ENCODE peak calls at places on chromosomes 4 and X, in four cellular contexts. One of them, this sample, is unnamed.

GRCh38 chr4:81854406-81854805 is 382.7 kb upstream of the RASGEF1B start:
- DNase-seq in mesendoderm: no peak
- DNase-seq in H9: no peak
- DNase-seq in H1: no peak
- DNase-seq in this sample: no peak

GRCh38 chrX:46180258-46180687 is 364.9 kb downstream of the ZNF674 start:
- DNase-seq in H9: no peak
- DNase-seq in H1: no peak
- DNase-seq in mesendoderm: peak
- DNase-seq in this sample: peak

GRCh38 chr4:78543424-78544238 is 7.9 kb upstream of the ANXA3 start:
- DNase-seq in H9: no peak
- DNase-seq in H1: no peak
- DNase-seq in mesendoderm: no peak
- DNase-seq in this sample: no peak

GRCh38 chrX:129748265-129748664 is 9.5 kb downstream of the XPNPEP2 start:
- DNase-seq in mesendoderm: no peak
- DNase-seq in H9: no peak
- DNase-seq in H1: no peak
- DNase-seq in this sample: peak

GRCh38 chrX:7771788-7772438 is 71.1 kb upstream of the VCX start:
- DNase-seq in H1: no peak
- DNase-seq in H9: no peak
- DNase-seq in mesendoderm: no peak
- DNase-seq in this sample: no peak

GRCh38 chrX:150409486-150409885 is 46.4 kb downstream of the MAMLD1 start:
- DNase-seq in H1: no peak
- DNase-seq in H9: no peak
- DNase-seq in mesendoderm: no peak
- DNase-seq in this sample: no peak

GRCh38 chr4:184420881-184421416 is 53.4 kb downstream of the IRF2 start:
- DNase-seq in H9: no peak
- DNase-seq in mesendoderm: peak
- DNase-seq in H1: no peak
- DNase-seq in this sample: no peak

GRCh38 chrX:104130808-104131207 is 18.5 kb downstream of the ZCCHC18 start:
- DNase-seq in H9: no peak
- DNase-seq in H1: no peak
- DNase-seq in mesendoderm: no peak
- DNase-seq in this sample: no peak

GRCh38 chr4:40840255-40840984 is 90.7 kb downstream of the NSUN7 start:
- DNase-seq in H1: no peak
- DNase-seq in H9: no peak
- DNase-seq in mesendoderm: no peak
- DNase-seq in this sample: no peak

GRCh38 chrX:100341111-100341510 is 69.0 kb downstream of the PCDH19 start:
- DNase-seq in H9: no peak
- DNase-seq in H1: no peak
- DNase-seq in mesendoderm: no peak
- DNase-seq in this sample: no peak

GRCh38 chr4:24330198-24330972 is 254.0 kb downstream of the DHX15 start:
- DNase-seq in H1: no peak
- DNase-seq in H9: no peak
- DNase-seq in mesendoderm: peak
- DNase-seq in this sample: no peak

GRCh38 chrX:108001218-108001814 is 19.1 kb upstream of the TEX13B start:
- DNase-seq in H1: no peak
- DNase-seq in mesendoderm: peak
- DNase-seq in H9: no peak
- DNase-seq in this sample: peak

GRCh38 chr4:123822353-123822752 is 425.8 kb downstream of the SPRY1 start:
- DNase-seq in H1: no peak
- DNase-seq in mesendoderm: no peak
- DNase-seq in H9: no peak
- DNase-seq in this sample: no peak

GRCh38 chr4:139454111-139454600 is at the start of gene RAB33B:
- DNase-seq in mesendoderm: no peak
- DNase-seq in H9: no peak
- DNase-seq in H1: no peak
- DNase-seq in this sample: peak

GRCh38 chr4:823093-823760 is 2.7 kb downstream of the CPLX1 start:
- DNase-seq in H9: no peak
- DNase-seq in H1: no peak
- DNase-seq in mesendoderm: no peak
- DNase-seq in this sample: no peak

GRCh38 chrX:6468716-6469115 is 66.2 kb downstream of the VCX3A start:
- DNase-seq in H1: no peak
- DNase-seq in H9: no peak
- DNase-seq in mesendoderm: no peak
- DNase-seq in this sample: no peak

GRCh38 chr4:168257663-168258235 is 60.8 kb downstream of the DDX60 start:
- DNase-seq in H9: no peak
- DNase-seq in H1: no peak
- DNase-seq in mesendoderm: no peak
- DNase-seq in this sample: no peak

GRCh38 chrX:9466711-9467110 is 1.9 kb downstream of the TBL1X start:
- DNase-seq in mesendoderm: no peak
- DNase-seq in H9: no peak
- DNase-seq in H1: no peak
- DNase-seq in this sample: no peak
- H4K5ac ChIP-seq in mesendoderm: no peak
- H4K5ac ChIP-seq in H9: no peak
- H4K5ac ChIP-seq in H1: no peak
- H4K5ac ChIP-seq in this sample: peak

DNA sequence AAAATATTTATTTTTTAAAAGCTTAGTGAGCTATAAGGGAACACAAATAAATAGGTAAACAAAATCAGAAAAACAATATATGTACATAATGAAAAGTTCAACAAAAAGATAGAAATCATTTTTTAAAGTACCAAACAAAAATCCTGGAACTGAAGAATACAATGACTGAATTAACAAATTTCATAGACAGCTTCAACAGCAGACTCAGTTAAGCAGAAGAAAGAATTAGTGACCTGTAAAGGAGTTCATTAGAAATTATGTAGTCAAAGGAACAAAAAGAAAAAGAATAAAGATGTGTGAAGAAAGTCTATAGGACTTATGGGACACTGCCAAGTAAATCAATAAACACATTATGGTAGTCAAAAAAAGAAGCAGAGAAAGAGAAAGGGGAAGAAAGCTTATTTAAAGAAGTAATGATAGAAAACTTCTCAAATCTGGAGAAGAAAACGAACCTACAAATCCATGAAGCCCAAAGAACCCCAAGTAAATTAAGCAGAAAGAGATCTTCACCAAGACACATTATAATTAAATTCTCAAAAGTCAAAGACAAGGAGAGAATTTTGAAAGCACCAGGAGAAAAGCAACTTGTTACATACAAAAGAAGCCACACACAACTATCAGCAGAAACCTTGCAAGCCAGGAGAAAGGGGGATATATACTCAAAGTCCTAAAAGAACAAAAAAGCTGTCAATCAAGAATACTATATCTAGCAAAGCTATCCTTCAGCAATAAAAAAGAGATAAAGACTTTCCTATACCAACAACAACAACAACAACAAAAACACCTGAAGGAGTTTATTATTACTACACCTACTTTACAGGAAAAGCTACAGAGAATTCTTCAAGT is 338.9 kb downstream of the PTTG2 start:
- DNase-seq in mesendoderm: no peak
- DNase-seq in H1: no peak
- DNase-seq in H9: no peak
- DNase-seq in this sample: no peak
- H4K5ac ChIP-seq in mesendoderm: no peak
- H4K5ac ChIP-seq in H1: no peak
- H4K5ac ChIP-seq in H9: no peak
- H4K5ac ChIP-seq in this sample: no peak

GRCh38 chr4:19971829-19972228 is 279.9 kb upstream of the SLIT2 start:
- DNase-seq in mesendoderm: peak
- DNase-seq in H1: no peak
- DNase-seq in H9: no peak
- DNase-seq in this sample: peak
- H4K5ac ChIP-seq in mesendoderm: no peak
- H4K5ac ChIP-seq in H1: no peak
- H4K5ac ChIP-seq in H9: no peak
- H4K5ac ChIP-seq in this sample: no peak

GRCh38 chrX:40182095-40182494 is 84.3 kb upstream of the BCOR start:
- DNase-seq in H9: no peak
- DNase-seq in H1: no peak
- DNase-seq in mesendoderm: no peak
- DNase-seq in this sample: no peak
- H4K5ac ChIP-seq in H9: no peak
- H4K5ac ChIP-seq in H1: no peak
- H4K5ac ChIP-seq in mesendoderm: no peak
- H4K5ac ChIP-seq in this sample: no peak

GRCh38 chr4:83034630-83035494 is at the start of gene COPS4:
- DNase-seq in H1: peak
- DNase-seq in H9: peak
- DNase-seq in mesendoderm: peak
- DNase-seq in this sample: peak

GRCh38 chr4:83040269-83040668 is 5.3 kb downstream of the COPS4 start:
- DNase-seq in mesendoderm: peak
- DNase-seq in H1: no peak
- DNase-seq in H9: no peak
- DNase-seq in this sample: no peak

DNA sequence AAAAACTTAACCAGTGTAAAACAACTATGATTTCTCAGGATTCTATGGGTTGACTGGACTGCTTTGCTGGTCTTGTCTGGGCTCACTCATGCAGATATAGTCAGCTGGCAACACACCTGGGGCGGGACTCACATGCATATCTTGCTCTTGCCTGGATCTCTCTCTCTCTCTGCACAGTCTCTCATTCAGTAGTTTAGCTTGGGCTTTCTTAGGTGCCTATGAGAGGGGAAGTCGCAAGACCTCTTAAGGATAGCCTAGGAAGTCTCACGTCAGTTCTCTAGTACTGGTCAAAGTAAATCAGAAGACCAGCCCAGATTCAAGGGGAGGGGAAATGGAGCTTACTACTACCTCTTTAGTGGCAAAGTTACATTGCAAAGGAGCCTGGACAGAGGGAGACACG is 2.0 kb downstream of the COPS4 start:
- DNase-seq in H9: no peak
- DNase-seq in H1: no peak
- DNase-seq in mesendoderm: no peak
- DNase-seq in this sample: no peak
- H4K5ac ChIP-seq in H9: no peak
- H4K5ac ChIP-seq in H1: no peak
- H4K5ac ChIP-seq in mesendoderm: no peak
- H4K5ac ChIP-seq in this sample: no peak

GRCh38 chr4:150006197-150006596 is 72.0 kb upstream of the DCLK2 start:
- DNase-seq in H1: no peak
- DNase-seq in H9: no peak
- DNase-seq in mesendoderm: no peak
- DNase-seq in this sample: peak

GRCh38 chr4:150007512-150007911 is 70.7 kb upstream of the DCLK2 start:
- DNase-seq in H9: no peak
- DNase-seq in H1: no peak
- DNase-seq in mesendoderm: peak
- DNase-seq in this sample: peak

GRCh38 chr4:150002561-150002960 is 75.7 kb upstream of the DCLK2 start:
- DNase-seq in H9: no peak
- DNase-seq in mesendoderm: no peak
- DNase-seq in H1: no peak
- DNase-seq in this sample: peak

GRCh38 chr4:150004481-150004880 is 73.8 kb upstream of the DCLK2 start:
- DNase-seq in mesendoderm: no peak
- DNase-seq in H1: no peak
- DNase-seq in H9: no peak
- DNase-seq in this sample: peak

DNA sequence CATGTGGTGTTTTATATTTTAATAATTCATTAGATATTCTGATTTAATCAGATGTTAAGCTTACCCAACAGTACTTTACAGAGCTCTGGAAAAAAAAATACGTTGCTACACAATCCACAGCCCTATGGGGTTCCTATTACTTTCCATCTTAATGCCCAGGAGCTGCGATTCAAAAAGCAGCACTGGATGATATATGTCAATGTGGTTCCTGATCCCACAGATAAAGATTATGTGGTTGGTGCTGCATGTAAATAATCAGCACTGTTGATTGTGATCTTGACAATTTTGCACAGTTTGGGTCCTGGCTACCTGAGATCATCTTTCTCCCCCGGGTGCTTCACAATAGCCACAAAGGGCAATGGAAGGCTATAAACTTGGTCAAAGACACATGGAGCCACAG is 72.7 kb upstream of the DCLK2 start:
- DNase-seq in mesendoderm: no peak
- DNase-seq in H1: no peak
- DNase-seq in H9: no peak
- DNase-seq in this sample: no peak
- H4K5ac ChIP-seq in mesendoderm: no peak
- H4K5ac ChIP-seq in H1: no peak
- H4K5ac ChIP-seq in H9: no peak
- H4K5ac ChIP-seq in this sample: peak

GRCh38 chr4:170138580-170139194 is 48.9 kb upstream of the AADAT start:
- DNase-seq in H1: peak
- DNase-seq in mesendoderm: peak
- DNase-seq in H9: peak
- DNase-seq in this sample: peak
- H4K5ac ChIP-seq in H1: no peak
- H4K5ac ChIP-seq in mesendoderm: no peak
- H4K5ac ChIP-seq in H9: no peak
- H4K5ac ChIP-seq in this sample: no peak

GRCh38 chr4:159280442-159281172 is 177.7 kb downstream of the RAPGEF2 start:
- DNase-seq in H9: no peak
- DNase-seq in mesendoderm: no peak
- DNase-seq in H1: no peak
- DNase-seq in this sample: no peak
- H4K5ac ChIP-seq in H9: no peak
- H4K5ac ChIP-seq in mesendoderm: no peak
- H4K5ac ChIP-seq in H1: no peak
- H4K5ac ChIP-seq in this sample: no peak

GRCh38 chrX:19382500-19383145 is 38.9 kb downstream of the PDHA1 start:
- DNase-seq in H9: peak
- DNase-seq in mesendoderm: peak
- DNase-seq in H1: no peak
- DNase-seq in this sample: peak

GRCh38 chrX:19388064-19388679 is 44.4 kb downstream of the PDHA1 start:
- DNase-seq in H9: no peak
- DNase-seq in mesendoderm: no peak
- DNase-seq in H1: no peak
- DNase-seq in this sample: no peak

GRCh38 chrX:19388741-19389140 is 45.0 kb downstream of the PDHA1 start:
- DNase-seq in mesendoderm: no peak
- DNase-seq in H9: no peak
- DNase-seq in H1: no peak
- DNase-seq in this sample: no peak

GRCh38 chrX:19389217-19389616 is 45.5 kb downstream of the PDHA1 start:
- DNase-seq in H9: no peak
- DNase-seq in mesendoderm: peak
- DNase-seq in H1: no peak
- DNase-seq in this sample: no peak

GRCh38 chrX:19386679-19387078 is 43.0 kb downstream of the PDHA1 start:
- DNase-seq in H9: no peak
- DNase-seq in mesendoderm: no peak
- DNase-seq in H1: no peak
- DNase-seq in this sample: no peak
- H4K5ac ChIP-seq in H9: no peak
- H4K5ac ChIP-seq in mesendoderm: no peak
- H4K5ac ChIP-seq in H1: no peak
- H4K5ac ChIP-seq in this sample: no peak

This sample was measured in IMR-90.